ENCODE peak calls at places on chromosomes 4 and X, in nine cellular contexts. T is AG09309; Q is suprapubic skin; U is adrenal gland; S is fibroblast of pulmonary artery; O is GM12864; H is activated CD8-positive, alpha-beta T cell treated with anti-CD3 and anti-CD28 coated beads for 36 hours; C is body of pancreas; V is upper lobe of left lung. E is an unnamed sample.

GRCh38 chr4:168736831-168737230 is 240.0 kb downstream of the PALLD start:
- DNase-seq in T (no peak), Q (no peak), U (no peak), S (no peak), O (no peak), H (no peak), C (no peak), V (no peak), E (no peak)

GRCh38 chr4:105277702-105278101 is 131.0 kb downstream of the TET2 start:
- DNase-seq in T (no peak), Q (no peak), U (no peak), S (no peak), O (no peak), H (no peak), C (no peak), V (no peak), E (no peak)

GRCh38 chr4:144788469-144788868 is 142.5 kb downstream of the HHIP start:
- DNase-seq in T (no peak), Q (no peak), U (no peak), S (no peak), O (no peak), H (no peak), C (no peak), V (no peak), E (no peak)

GRCh38 chrX:47190445-47191269 is 3.0 kb upstream of the UBA1 start:
- DNase-seq in T (peak; percentile 78), Q (peak; percentile 86), U (peak; percentile 89), S (peak; percentile 94), O (peak; percentile 86), H (peak; percentile 91), C (peak; percentile 89), V (peak; percentile 90), E (peak; percentile 90)

GRCh38 chrX:122418758-122419157 is 765.3 kb upstream of the GRIA3 start:
- DNase-seq in T (no peak), Q (no peak), U (no peak), S (no peak), O (no peak), H (no peak), C (no peak), V (no peak), E (no peak)

GRCh38 chrX:36434521-36434920 is 515.0 kb downstream of the CFAP47 start:
- DNase-seq in T (no peak), Q (no peak), U (no peak), S (peak; percentile 9), O (no peak), H (no peak), C (no peak), V (no peak), E (no peak)

GRCh38 chr4:78152795-78153194 is 95.7 kb downstream of the FRAS1 start:
- DNase-seq in T (no peak), Q (no peak), U (no peak), S (no peak), O (no peak), H (no peak), C (no peak), V (no peak), E (no peak)

GRCh38 chr4:92483341-92483740 is 179.6 kb downstream of the GRID2 start:
- DNase-seq in T (no peak), Q (no peak), U (no peak), S (no peak), O (no peak), H (no peak), C (no peak), V (no peak), E (no peak)

GRCh38 chrX:24243692-24244091 is 70.2 kb downstream of the SUPT20HL2 start:
- DNase-seq in T (peak; percentile 50), Q (no peak), U (no peak), S (peak; percentile 12), O (no peak), H (no peak), C (no peak), V (no peak), E (no peak)

GRCh38 chr4:10741221-10741620 is 56.7 kb upstream of the CLNK start:
- DNase-seq in T (no peak), Q (no peak), U (no peak), S (no peak), O (no peak), H (no peak), C (no peak), V (no peak), E (no peak)

GRCh38 chrX:39682778-39683177 is 415.0 kb downstream of the BCOR start:
- DNase-seq in T (no peak), Q (no peak), U (no peak), S (no peak), O (no peak), H (no peak), C (no peak), V (no peak), E (no peak)

GRCh38 chr4:1910643-1911042 is 39.5 kb downstream of the NSD2 start:
- DNase-seq in T (peak; percentile 33), Q (no peak), U (peak; percentile 59), S (peak; percentile 75), O (no peak), H (peak; percentile 33), C (peak; percentile 57), V (no peak), E (no peak)

GRCh38 chrX:78595901-78596502 is 63.1 kb downstream of the RTL3 start:
- DNase-seq in T (no peak), Q (no peak), U (no peak), S (peak; percentile 21), O (no peak), H (peak; percentile 35), C (no peak), V (peak; percentile 36), E (no peak)

GRCh38 chrX:141701081-141701480 is 2.5 kb upstream of the SPANXD start:
- DNase-seq in T (peak; percentile 1), Q (no peak), U (no peak), S (peak; percentile 34), O (no peak), H (no peak), C (no peak), V (no peak), E (no peak)

GRCh38 chr4:3781193-3781886 is 15.2 kb downstream of the ADRA2C start:
- DNase-seq in T (no peak), Q (no peak), U (no peak), S (no peak), O (no peak), H (peak; percentile 8), C (no peak), V (no peak), E (no peak)

GRCh38 chr4:71377561-71377960 is 38.7 kb downstream of the SLC4A4 start:
- DNase-seq in T (peak; percentile 83), Q (no peak), U (no peak), S (peak; percentile 55), O (no peak), H (no peak), C (no peak), V (no peak), E (no peak)

GRCh38 chrX:10557166-10557565 is 63.2 kb downstream of the MID1 start:
- DNase-seq in T (no peak), Q (no peak), U (no peak), S (no peak), O (no peak), H (no peak), C (no peak), V (no peak), E (no peak)

GRCh38 chrX:44971674-44972073 is 98.7 kb downstream of the KDM6A start:
- DNase-seq in T (no peak), Q (no peak), U (no peak), S (no peak), O (no peak), H (no peak), C (no peak), V (no peak), E (no peak)

GRCh38 chr4:82223715-82224114 is 150.1 kb downstream of the HNRNPD start:
- DNase-seq in T (no peak), Q (no peak), U (peak; percentile 32), S (peak; percentile 2), O (no peak), H (peak; percentile 39), C (no peak), V (peak; percentile 80), E (no peak)

GRCh38 chrX:103488332-103488731 is 31.0 kb downstream of the RAB40A start:
- DNase-seq in T (no peak), Q (no peak), U (no peak), S (peak; percentile 39), O (no peak), H (no peak), C (no peak), V (no peak), E (no peak)
- TF ChIP-seq CTCF in T (peak; percentile 55), Q (no peak), U (no peak), S (peak; percentile 46), O (peak; percentile 16), H (peak; percentile 16), C (no peak), V (no peak), E (no peak)

GRCh38 chr4:114384629-114385028 is 214.0 kb upstream of the UGT8 start:
- DNase-seq in T (peak; percentile 10), Q (no peak), U (no peak), S (peak; percentile 78), O (no peak), H (peak; percentile 5), C (no peak), V (no peak), E (no peak)
- TF ChIP-seq CTCF in T (peak; percentile 38), Q (no peak), U (peak; percentile 18), S (peak; percentile 50), O (peak; percentile 31), H (peak; percentile 53), C (no peak), V (peak; percentile 27), E (peak; percentile 40)

DNA sequence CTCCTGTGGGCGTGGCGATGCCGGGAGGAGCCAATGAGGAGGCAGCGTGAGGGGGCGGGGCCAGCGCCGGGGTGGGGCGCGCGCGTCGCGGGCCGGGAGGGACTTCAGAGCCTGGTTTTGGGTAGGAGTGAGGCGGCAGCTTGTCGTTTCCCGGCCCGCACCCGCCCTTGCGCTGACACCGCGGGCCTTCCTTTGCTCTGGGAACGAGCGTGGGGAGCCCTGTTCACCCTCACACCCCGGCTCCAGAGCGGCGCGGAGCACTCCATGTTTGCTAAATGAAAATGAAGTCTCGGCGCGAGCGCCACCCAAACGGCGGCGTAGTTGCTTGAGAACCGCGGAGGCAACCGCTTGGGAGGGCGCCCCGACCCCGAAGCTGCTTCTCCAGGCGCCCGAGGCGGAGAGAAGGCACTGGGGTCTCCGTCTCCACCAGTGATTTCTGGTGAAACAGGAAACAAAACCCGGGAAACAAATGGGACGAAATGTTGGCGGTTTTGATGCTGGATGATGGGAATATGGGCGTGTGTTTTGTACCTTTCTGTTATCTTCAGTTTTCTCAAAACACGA is 497 bp upstream of the GRPEL1 start:
- DNase-seq in T (no peak), Q (peak; percentile 99), U (no peak), S (no peak), O (no peak), H (no peak), C (no peak), V (no peak), E (no peak)
- TF ChIP-seq CTCF in T (no peak), Q (no peak), U (no peak), S (no peak), O (peak; percentile 4), H (no peak), C (no peak), V (no peak), E (no peak)

DNA sequence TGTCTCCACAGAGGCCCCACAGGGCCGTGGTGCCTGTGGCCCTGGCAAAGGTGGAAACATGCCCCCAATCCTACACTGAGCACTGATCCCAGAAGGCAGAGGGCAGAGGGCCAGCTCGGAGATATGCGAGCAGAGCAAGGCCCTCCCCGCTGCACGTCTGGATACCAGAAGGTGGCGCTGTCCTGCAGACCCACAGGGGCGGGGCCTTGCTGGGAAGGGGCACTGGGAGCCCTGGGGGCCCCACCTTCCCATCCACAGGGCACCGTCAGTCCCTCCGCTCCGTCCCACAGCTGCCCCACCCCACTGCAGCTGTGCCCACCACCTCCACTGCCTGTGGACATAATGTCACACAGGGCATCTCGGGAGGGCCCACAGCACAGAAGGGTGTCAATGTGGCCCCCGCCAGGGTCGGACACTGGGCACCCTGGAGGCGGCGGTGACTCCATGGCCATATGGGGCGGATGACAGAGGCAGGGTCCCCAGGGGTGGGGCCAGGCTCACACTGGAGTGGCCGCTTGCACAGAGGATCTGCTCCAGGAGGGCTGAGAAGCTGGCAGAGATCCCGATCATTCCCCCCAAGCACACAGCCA is 4.9 kb downstream of the SLC49A3 start:
- DNase-seq in T (no peak), Q (peak; percentile 86), U (peak; percentile 88), S (peak; percentile 77), O (no peak), H (peak; percentile 66), C (peak; percentile 69), V (peak; percentile 75), E (peak; percentile 75)
- TF ChIP-seq CTCF in T (peak; percentile 79), Q (peak; percentile 31), U (peak; percentile 83), S (peak; percentile 74), O (peak; percentile 76), H (peak; percentile 71), C (no peak), V (peak; percentile 73), E (peak; percentile 82)